ENCODE peak calls at places on chromosomes 2 and 18, in seven cellular contexts. B is left ventricle myocardium inferior; U is GM10248; E is T-cell; K is stimulated activated CD4-positive, alpha-beta T cell treated with anti-CD3 and anti-CD28 coated beads, Interleukin-2, amount 100 ng/mL, for 48 hours; R is activated naive CD8-positive, alpha-beta T cell treated with anti-CD3 and anti-CD28 coated beads, Interleukin-2, amount 10 ng/mL, durations not matched to agents 7 days and 5 days; L is activated T-cell treated with anti-CD3 and anti-CD28 coated beads for 24 hours. P is an unnamed sample.

GRCh38 chr18:36526611-36527010 is 229.1 kb downstream of the FHOD3 start:
- DNase-seq in B (no peak), U (no peak), E (no peak), K (no peak), R (no peak), L (no peak), P (no peak)

GRCh38 chr2:133940134-133940533 is 313.7 kb upstream of the MGAT5 start:
- DNase-seq in B (no peak), U (no peak), E (no peak), K (no peak), R (no peak), L (no peak), P (no peak)

GRCh38 chr18:55586841-55587240 is 1.2 kb downstream of the TCF4 start:
- DNase-seq in B (no peak), U (no peak), E (no peak), K (no peak), R (no peak), L (no peak), P (no peak)

GRCh38 chr2:28434600-28434989 is 41.9 kb downstream of the FOSL2 start:
- DNase-seq in B (no peak), U (no peak), E (no peak), K (no peak), R (no peak), L (no peak), P (no peak)

GRCh38 chr2:97267411-97268074 is 154.6 kb downstream of the ANKRD36 start:
- DNase-seq in B (no peak), U (peak; percentile 13), E (no peak), K (no peak), R (peak; percentile 29), L (no peak), P (no peak)

GRCh38 chr2:18518116-18519111 is 42.0 kb downstream of the RDH14 start:
- DNase-seq in B (no peak), U (no peak), E (no peak), K (no peak), R (no peak), L (no peak), P (no peak)

GRCh38 chr2:177693658-177694334 is 301.2 kb downstream of the AGPS start:
- DNase-seq in B (no peak), U (no peak), E (no peak), K (no peak), R (no peak), L (no peak), P (no peak)

GRCh38 chr2:199973703-199974102 is 18.3 kb downstream of the MAIP1 start:
- DNase-seq in B (no peak), U (no peak), E (no peak), K (no peak), R (no peak), L (no peak), P (peak; percentile 29)

GRCh38 chr18:23721711-23722479 is 32.6 kb downstream of the LAMA3 start:
- DNase-seq in B (no peak), U (no peak), E (no peak), K (no peak), R (no peak), L (no peak), P (no peak)

GRCh38 chr2:70985956-70986355 is 7.5 kb downstream of the ANKRD53 start:
- DNase-seq in B (no peak), U (no peak), E (no peak), K (no peak), R (no peak), L (no peak), P (no peak)

GRCh38 chr18:55287935-55288868 is 299.8 kb downstream of the TCF4 start:
- DNase-seq in B (no peak), U (no peak), E (no peak), K (no peak), R (no peak), L (no peak), P (no peak)

GRCh38 chr18:44876024-44876423 is 195.3 kb downstream of the SETBP1 start:
- DNase-seq in B (no peak), U (no peak), E (no peak), K (no peak), R (no peak), L (no peak), P (no peak)

GRCh38 chr18:49123431-49123830 is 172.7 kb upstream of the SMAD7 start:
- DNase-seq in B (no peak), U (no peak), E (no peak), K (no peak), R (no peak), L (no peak), P (no peak)